ENCODE peak calls at places on chromosome 1, in five cellular contexts. One of them, this sample, is unnamed. For H3K27me3, the result is how much of the 10 kb centered on the place peaks cover.

GRCh38 chr1:115330480-115331013 is 7.5 kb downstream of the NGF start:
- DNase-seq in CD8-positive, alpha-beta memory T cell: no peak
- DNase-seq in neural progenitor cell: no peak
- DNase-seq in cardiac muscle cell: no peak
- DNase-seq in brain microvascular endothelial cell: peak
- DNase-seq in this sample: peak

GRCh38 chr1:10143961-10144485 is 66.3 kb upstream of the KIF1B start:
- DNase-seq in CD8-positive, alpha-beta memory T cell: no peak
- DNase-seq in neural progenitor cell: no peak
- DNase-seq in cardiac muscle cell: no peak
- DNase-seq in brain microvascular endothelial cell: no peak
- DNase-seq in this sample: no peak

GRCh38 chr1:245869847-245870246 is 637.2 kb downstream of the SMYD3 start:
- DNase-seq in brain microvascular endothelial cell: no peak
- DNase-seq in neural progenitor cell: no peak
- DNase-seq in cardiac muscle cell: no peak
- DNase-seq in CD8-positive, alpha-beta memory T cell: no peak
- DNase-seq in this sample: no peak

GRCh38 chr1:242240061-242240460 is 241.2 kb upstream of the MAP1LC3C start:
- DNase-seq in neural progenitor cell: no peak
- DNase-seq in cardiac muscle cell: peak
- DNase-seq in brain microvascular endothelial cell: no peak
- DNase-seq in CD8-positive, alpha-beta memory T cell: no peak
- DNase-seq in this sample: no peak

GRCh38 chr1:89035080-89035479 is 12.4 kb upstream of the GBP3 start:
- DNase-seq in cardiac muscle cell: no peak
- DNase-seq in brain microvascular endothelial cell: no peak
- DNase-seq in CD8-positive, alpha-beta memory T cell: no peak
- DNase-seq in neural progenitor cell: no peak
- DNase-seq in this sample: no peak

GRCh38 chr1:182015360-182015759 is 46.2 kb downstream of the ZNF648 start:
- DNase-seq in neural progenitor cell: no peak
- DNase-seq in CD8-positive, alpha-beta memory T cell: no peak
- DNase-seq in cardiac muscle cell: no peak
- DNase-seq in brain microvascular endothelial cell: no peak
- DNase-seq in this sample: no peak

GRCh38 chr1:145740269-145740668 is 21.0 kb downstream of the CD160 start:
- DNase-seq in neural progenitor cell: no peak
- DNase-seq in CD8-positive, alpha-beta memory T cell: no peak
- DNase-seq in brain microvascular endothelial cell: peak
- DNase-seq in cardiac muscle cell: no peak
- DNase-seq in this sample: no peak

GRCh38 chr1:15953294-15953771 is 22.6 kb downstream of the ZBTB17 start:
- DNase-seq in brain microvascular endothelial cell: no peak
- DNase-seq in cardiac muscle cell: no peak
- DNase-seq in neural progenitor cell: no peak
- DNase-seq in CD8-positive, alpha-beta memory T cell: no peak
- DNase-seq in this sample: no peak

GRCh38 chr1:200253774-200254495 is 155.9 kb downstream of the ZNF281 start:
- DNase-seq in neural progenitor cell: no peak
- DNase-seq in CD8-positive, alpha-beta memory T cell: no peak
- DNase-seq in cardiac muscle cell: no peak
- DNase-seq in brain microvascular endothelial cell: no peak
- DNase-seq in this sample: no peak

GRCh38 chr1:59332983-59333382 is 36.1 kb downstream of the FGGY start:
- DNase-seq in cardiac muscle cell: no peak
- DNase-seq in CD8-positive, alpha-beta memory T cell: no peak
- DNase-seq in brain microvascular endothelial cell: peak
- DNase-seq in neural progenitor cell: no peak
- DNase-seq in this sample: no peak

GRCh38 chr1:1243261-1243660 is 3.3 kb downstream of the C1QTNF12 start:
- DNase-seq in neural progenitor cell: no peak
- DNase-seq in CD8-positive, alpha-beta memory T cell: no peak
- DNase-seq in brain microvascular endothelial cell: no peak
- DNase-seq in cardiac muscle cell: no peak
- DNase-seq in this sample: no peak

GRCh38 chr1:152035406-152036315 is 1.1 kb downstream of the S100A11 start:
- DNase-seq in brain microvascular endothelial cell: no peak
- DNase-seq in cardiac muscle cell: no peak
- DNase-seq in CD8-positive, alpha-beta memory T cell: no peak
- DNase-seq in neural progenitor cell: no peak
- DNase-seq in this sample: peak

GRCh38 chr1:31584869-31585735 is 8.8 kb downstream of the TINAGL1 start:
- DNase-seq in neural progenitor cell: no peak
- DNase-seq in cardiac muscle cell: no peak
- DNase-seq in CD8-positive, alpha-beta memory T cell: no peak
- DNase-seq in brain microvascular endothelial cell: no peak
- DNase-seq in this sample: peak

GRCh38 chr1:78176448-78176847 is 130.7 kb downstream of the GIPC2 start:
- DNase-seq in cardiac muscle cell: peak
- DNase-seq in brain microvascular endothelial cell: peak
- DNase-seq in CD8-positive, alpha-beta memory T cell: no peak
- DNase-seq in neural progenitor cell: peak
- DNase-seq in this sample: no peak

GRCh38 chr1:10161121-10161520 is 49.2 kb upstream of the KIF1B start:
- DNase-seq in brain microvascular endothelial cell: no peak
- DNase-seq in neural progenitor cell: no peak
- DNase-seq in CD8-positive, alpha-beta memory T cell: no peak
- DNase-seq in cardiac muscle cell: no peak
- DNase-seq in this sample: no peak

GRCh38 chr1:200628223-200628868 is 7.8 kb upstream of the KIF14 start:
- DNase-seq in CD8-positive, alpha-beta memory T cell: peak
- DNase-seq in neural progenitor cell: no peak
- DNase-seq in brain microvascular endothelial cell: no peak
- DNase-seq in cardiac muscle cell: no peak
- DNase-seq in this sample: no peak

GRCh38 chr1:107870691-107871090 is 94.3 kb downstream of the VAV3 start:
- DNase-seq in CD8-positive, alpha-beta memory T cell: no peak
- DNase-seq in neural progenitor cell: no peak
- DNase-seq in brain microvascular endothelial cell: peak
- DNase-seq in cardiac muscle cell: no peak
- DNase-seq in this sample: no peak

GRCh38 chr1:214537219-214537618 is 14.2 kb downstream of the PTPN14 start:
- DNase-seq in neural progenitor cell: no peak
- DNase-seq in CD8-positive, alpha-beta memory T cell: no peak
- DNase-seq in brain microvascular endothelial cell: no peak
- DNase-seq in cardiac muscle cell: no peak
- DNase-seq in this sample: no peak

GRCh38 chr1:85146972-85147359 is 53.9 kb downstream of the SYDE2 start:
- DNase-seq in neural progenitor cell: no peak
- DNase-seq in brain microvascular endothelial cell: no peak
- DNase-seq in CD8-positive, alpha-beta memory T cell: no peak
- DNase-seq in cardiac muscle cell: no peak
- DNase-seq in this sample: no peak

GRCh38 chr1:17027403-17027802 is 15.7 kb upstream of the ATP13A2 start:
- DNase-seq in neural progenitor cell: no peak
- DNase-seq in CD8-positive, alpha-beta memory T cell: no peak
- DNase-seq in brain microvascular endothelial cell: no peak
- DNase-seq in cardiac muscle cell: no peak
- DNase-seq in this sample: peak

GRCh38 chr1:113875714-113876113 is 4.2 kb upstream of the PTPN22 start:
- DNase-seq in cardiac muscle cell: no peak
- DNase-seq in brain microvascular endothelial cell: no peak
- DNase-seq in CD8-positive, alpha-beta memory T cell: no peak
- DNase-seq in neural progenitor cell: no peak
- DNase-seq in this sample: no peak

GRCh38 chr1:37808369-37809319 is 636 bp upstream of the YRDC start:
- DNase-seq in brain microvascular endothelial cell: peak
- DNase-seq in cardiac muscle cell: peak
- DNase-seq in neural progenitor cell: peak
- DNase-seq in CD8-positive, alpha-beta memory T cell: no peak
- DNase-seq in this sample: peak

GRCh38 chr1:61253059-61253735 is 170.8 kb downstream of the NFIA start:
- DNase-seq in CD8-positive, alpha-beta memory T cell: peak
- DNase-seq in neural progenitor cell: no peak
- DNase-seq in cardiac muscle cell: peak
- DNase-seq in brain microvascular endothelial cell: peak
- DNase-seq in this sample: peak

GRCh38 chr1:36924282-36924791 is 110.0 kb downstream of the GRIK3 start:
- DNase-seq in CD8-positive, alpha-beta memory T cell: no peak
- DNase-seq in neural progenitor cell: peak
- DNase-seq in cardiac muscle cell: peak
- DNase-seq in brain microvascular endothelial cell: peak
- DNase-seq in this sample: peak

GRCh38 chr1:159010398-159010797 is 691 bp downstream of the IFI16 start:
- DNase-seq in cardiac muscle cell: no peak
- DNase-seq in brain microvascular endothelial cell: no peak
- DNase-seq in neural progenitor cell: no peak
- DNase-seq in CD8-positive, alpha-beta memory T cell: no peak
- DNase-seq in this sample: no peak

GRCh38 chr1:76939817-76940216 is 72.5 kb downstream of the ST6GALNAC5 start:
- DNase-seq in brain microvascular endothelial cell: no peak
- DNase-seq in CD8-positive, alpha-beta memory T cell: no peak
- DNase-seq in neural progenitor cell: no peak
- DNase-seq in cardiac muscle cell: no peak
- DNase-seq in this sample: no peak

GRCh38 chr1:74010206-74010605 is 187.8 kb downstream of the LRRIQ3 start:
- DNase-seq in CD8-positive, alpha-beta memory T cell: no peak
- DNase-seq in cardiac muscle cell: no peak
- DNase-seq in brain microvascular endothelial cell: no peak
- DNase-seq in neural progenitor cell: no peak
- DNase-seq in this sample: no peak

GRCh38 chr1:17586172-17586963 is 46.9 kb downstream of the ARHGEF10L start:
- DNase-seq in neural progenitor cell: no peak
- DNase-seq in brain microvascular endothelial cell: peak
- DNase-seq in CD8-positive, alpha-beta memory T cell: no peak
- DNase-seq in cardiac muscle cell: peak
- DNase-seq in this sample: no peak

GRCh38 chr1:156894711-156895407 is 1.3 kb downstream of the PEAR1 start:
- DNase-seq in brain microvascular endothelial cell: no peak
- DNase-seq in cardiac muscle cell: no peak
- DNase-seq in CD8-positive, alpha-beta memory T cell: no peak
- DNase-seq in neural progenitor cell: no peak
- DNase-seq in this sample: peak
- H3K27me3 ChIP-seq in brain microvascular endothelial cell: under half
- H3K27me3 ChIP-seq in cardiac muscle cell: under half
- H3K27me3 ChIP-seq in CD8-positive, alpha-beta memory T cell: under half
- H3K27me3 ChIP-seq in neural progenitor cell: half or more
- H3K27me3 ChIP-seq in this sample: under half

DNA sequence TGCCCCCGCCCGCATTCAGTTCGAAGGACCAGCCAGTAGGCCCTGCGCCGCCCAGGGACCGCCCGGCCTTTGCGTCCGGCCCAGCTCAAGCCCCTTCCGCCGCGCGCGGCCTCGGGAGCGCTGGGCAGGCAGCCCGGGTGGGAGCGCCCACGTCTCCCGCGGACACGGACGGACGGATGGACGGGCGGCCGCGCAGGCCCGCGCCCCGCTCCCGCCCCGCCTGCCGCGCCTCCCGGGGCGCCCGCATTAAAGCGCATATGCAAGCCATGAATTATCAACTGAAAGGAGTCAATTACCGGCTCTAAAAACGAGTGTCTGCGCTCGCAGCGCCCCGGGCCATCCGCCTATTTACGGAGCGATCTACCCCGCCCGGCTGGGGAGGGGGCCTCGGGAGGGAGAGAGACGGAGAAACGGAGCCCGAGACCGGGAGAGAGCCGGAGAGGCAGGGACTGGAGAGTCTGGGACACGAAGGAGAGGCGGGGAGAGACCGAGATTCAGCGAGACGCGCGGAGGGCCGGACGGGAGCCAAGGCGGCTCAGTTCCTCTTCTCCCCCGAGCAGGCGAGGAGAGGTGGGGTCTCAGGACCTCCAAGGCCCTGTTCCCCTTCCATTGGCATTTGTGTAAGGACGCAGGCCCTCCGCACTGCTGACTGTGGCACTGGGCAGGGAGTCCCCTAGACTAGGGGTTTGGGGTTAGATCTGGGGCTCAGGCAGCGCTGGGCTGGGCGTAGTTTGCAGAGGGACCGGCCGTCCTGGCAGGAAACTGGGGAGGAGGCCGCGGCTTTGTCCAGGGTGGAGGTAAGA is 41.3 kb upstream of the DMBX1 start:
- DNase-seq in neural progenitor cell: peak
- DNase-seq in brain microvascular endothelial cell: no peak
- DNase-seq in CD8-positive, alpha-beta memory T cell: no peak
- DNase-seq in cardiac muscle cell: peak
- DNase-seq in this sample: no peak
- H3K27me3 ChIP-seq in neural progenitor cell: half or more
- H3K27me3 ChIP-seq in brain microvascular endothelial cell: half or more
- H3K27me3 ChIP-seq in CD8-positive, alpha-beta memory T cell: under half
- H3K27me3 ChIP-seq in cardiac muscle cell: half or more
- H3K27me3 ChIP-seq in this sample: under half

DNA sequence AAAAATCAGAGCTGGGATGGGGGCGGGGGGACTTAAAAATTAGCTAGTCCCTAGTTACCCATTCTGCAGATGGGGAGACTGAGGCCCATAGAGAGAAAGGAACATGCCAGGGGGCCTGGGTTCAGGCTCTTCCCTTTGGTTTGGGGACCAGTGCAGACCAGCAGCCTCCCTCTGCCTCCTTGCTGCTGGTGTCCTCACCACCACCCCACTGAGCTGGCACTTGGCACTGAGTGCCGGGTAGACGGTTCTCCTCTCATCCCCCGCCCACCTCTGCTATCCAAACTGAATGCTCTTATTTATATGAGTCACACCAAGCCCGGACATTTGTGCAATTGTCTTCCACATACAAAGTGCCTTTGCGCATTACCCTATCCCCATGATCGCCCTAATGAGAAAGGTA is 39.2 kb downstream of the CAMK2N1 start:
- DNase-seq in neural progenitor cell: no peak
- DNase-seq in CD8-positive, alpha-beta memory T cell: no peak
- DNase-seq in brain microvascular endothelial cell: no peak
- DNase-seq in cardiac muscle cell: no peak
- DNase-seq in this sample: no peak
- H3K27me3 ChIP-seq in neural progenitor cell: under half
- H3K27me3 ChIP-seq in CD8-positive, alpha-beta memory T cell: under half
- H3K27me3 ChIP-seq in brain microvascular endothelial cell: under half
- H3K27me3 ChIP-seq in cardiac muscle cell: under half
- H3K27me3 ChIP-seq in this sample: under half

GRCh38 chr1:44572572-44572879 is 101.8 kb downstream of the TMEM53 start:
- DNase-seq in CD8-positive, alpha-beta memory T cell: no peak
- DNase-seq in cardiac muscle cell: no peak
- DNase-seq in neural progenitor cell: no peak
- DNase-seq in brain microvascular endothelial cell: no peak
- DNase-seq in this sample: no peak
- H3K27me3 ChIP-seq in CD8-positive, alpha-beta memory T cell: under half
- H3K27me3 ChIP-seq in cardiac muscle cell: under half
- H3K27me3 ChIP-seq in neural progenitor cell: half or more
- H3K27me3 ChIP-seq in brain microvascular endothelial cell: under half
- H3K27me3 ChIP-seq in this sample: under half